ENCODE peak calls at places on chromosome 20, in four cellular contexts. One of them, this sample, is unnamed.

GRCh38 chr20:10449270-10449669 is 14.2 kb downstream of the SLX4IP start:
- DNase-seq in glutamatergic neuron: no peak
- DNase-seq in NCI-H2081: no peak
- DNase-seq in fibroblast of the aortic adventitia: no peak
- DNase-seq in this sample: no peak

GRCh38 chr20:32339116-32339515 is 19.0 kb upstream of the ASXL1 start:
- DNase-seq in fibroblast of the aortic adventitia: peak
- DNase-seq in glutamatergic neuron: no peak
- DNase-seq in NCI-H2081: no peak
- DNase-seq in this sample: no peak

GRCh38 chr20:31695849-31696804 is 26.5 kb downstream of the BCL2L1 start:
- DNase-seq in fibroblast of the aortic adventitia: peak
- DNase-seq in NCI-H2081: no peak
- DNase-seq in glutamatergic neuron: no peak
- DNase-seq in this sample: peak

GRCh38 chr20:34435589-34435988 is 72.5 kb downstream of the ITCH start:
- DNase-seq in fibroblast of the aortic adventitia: no peak
- DNase-seq in NCI-H2081: no peak
- DNase-seq in glutamatergic neuron: no peak
- DNase-seq in this sample: peak

GRCh38 chr20:39674842-39675241 is 712.7 kb downstream of the DHX35 start:
- DNase-seq in fibroblast of the aortic adventitia: no peak
- DNase-seq in NCI-H2081: no peak
- DNase-seq in glutamatergic neuron: no peak
- DNase-seq in this sample: no peak

GRCh38 chr20:58131111-58131510 is 97.3 kb downstream of the ANKRD60 start:
- DNase-seq in NCI-H2081: no peak
- DNase-seq in glutamatergic neuron: no peak
- DNase-seq in fibroblast of the aortic adventitia: no peak
- DNase-seq in this sample: no peak

GRCh38 chr20:24783631-24784492 is 165.2 kb upstream of the CST7 start:
- DNase-seq in glutamatergic neuron: no peak
- DNase-seq in NCI-H2081: no peak
- DNase-seq in fibroblast of the aortic adventitia: no peak
- DNase-seq in this sample: no peak

GRCh38 chr20:34705383-34706021 is 1.4 kb downstream of the TP53INP2 start:
- DNase-seq in NCI-H2081: no peak
- DNase-seq in glutamatergic neuron: no peak
- DNase-seq in fibroblast of the aortic adventitia: peak
- DNase-seq in this sample: peak

GRCh38 chr20:46004813-46005505 is 3.7 kb upstream of the MMP9 start:
- DNase-seq in glutamatergic neuron: no peak
- DNase-seq in NCI-H2081: no peak
- DNase-seq in fibroblast of the aortic adventitia: no peak
- DNase-seq in this sample: peak

GRCh38 chr20:8132632-8133587 is 844 bp downstream of the PLCB1 start:
- DNase-seq in fibroblast of the aortic adventitia: peak
- DNase-seq in glutamatergic neuron: no peak
- DNase-seq in NCI-H2081: no peak
- DNase-seq in this sample: no peak

GRCh38 chr20:7893019-7893730 is 47.1 kb downstream of the HAO1 start:
- DNase-seq in NCI-H2081: no peak
- DNase-seq in glutamatergic neuron: no peak
- DNase-seq in fibroblast of the aortic adventitia: peak
- DNase-seq in this sample: no peak

This sample was measured in kidney tubule cell.